ENCODE peak calls at places on chromosomes 2 and 18, in seven cellular contexts. Z, F, P, T, D, U and O are unnamed samples.

GRCh38 chr18:70499218-70499691 is 210.4 kb downstream of the SOCS6 start:
- DNase-seq in Z (no peak), F (no peak), P (peak), T (no peak), D (no peak), U (no peak), O (no peak)

GRCh38 chr2:118668431-118669424 is 178.7 kb downstream of the EN1 start:
- DNase-seq in Z (peak), F (no peak), P (no peak), T (no peak), D (no peak), U (no peak), O (no peak)

GRCh38 chr18:361941-362913 is 94.4 kb upstream of the THOC1 start:
- DNase-seq in Z (peak), F (no peak), P (no peak), T (no peak), D (no peak), U (peak), O (peak)

GRCh38 chr2:10017313-10017941 is 25.9 kb upstream of the KLF11 start:
- DNase-seq in Z (no peak), F (no peak), P (no peak), T (no peak), D (no peak), U (peak), O (no peak)

GRCh38 chr2:104804148-104804890 is 49.6 kb upstream of the POU3F3 start:
- DNase-seq in Z (no peak), F (no peak), P (no peak), T (no peak), D (no peak), U (no peak), O (no peak)

GRCh38 chr2:1309507-1309906 is 103.8 kb upstream of the TPO start:
- DNase-seq in Z (no peak), F (no peak), P (no peak), T (no peak), D (no peak), U (no peak), O (no peak)

GRCh38 chr2:239006886-239007285 is 159.0 kb downstream of the TWIST2 start:
- DNase-seq in Z (no peak), F (no peak), P (no peak), T (no peak), D (peak), U (no peak), O (no peak)

GRCh38 chr2:191383486-191383885 is 138.3 kb downstream of the MYO1B start:
- DNase-seq in Z (no peak), F (no peak), P (no peak), T (no peak), D (no peak), U (no peak), O (no peak)

GRCh38 chr2:40658917-40659316 is 207.0 kb upstream of the SLC8A1 start:
- DNase-seq in Z (peak), F (no peak), P (no peak), T (no peak), D (no peak), U (no peak), O (no peak)

GRCh38 chr2:100381240-100381639 is 36.2 kb downstream of the CHST10 start:
- DNase-seq in Z (peak), F (peak), P (peak), T (peak), D (peak), U (peak), O (peak)

GRCh38 chr18:36931116-36931515 is 102.2 kb downstream of the KIAA1328 start:
- DNase-seq in Z (no peak), F (no peak), P (no peak), T (no peak), D (no peak), U (no peak), O (no peak)

GRCh38 chr2:221914334-221914733 is 342.2 kb upstream of the EPHA4 start:
- DNase-seq in Z (no peak), F (no peak), P (no peak), T (no peak), D (no peak), U (no peak), O (no peak)

GRCh38 chr2:85988914-85989270 is 100.1 kb upstream of the ST3GAL5 start:
- DNase-seq in Z (no peak), F (no peak), P (no peak), T (no peak), D (no peak), U (no peak), O (no peak)

GRCh38 chr18:65287642-65288041 is 463.2 kb upstream of the CDH7 start:
- DNase-seq in Z (no peak), F (no peak), P (no peak), T (no peak), D (no peak), U (no peak), O (no peak)

GRCh38 chr2:215601990-215602721 is 166.3 kb upstream of the FN1 start:
- DNase-seq in Z (peak), F (no peak), P (no peak), T (no peak), D (no peak), U (no peak), O (no peak)